ENCODE peak calls at places on chromosomes 6 and 20, in six cellular contexts. O is CD8-positive, alpha-beta T cell; I is pancreas; L is mucosa of descending colon; U is heart left ventricle; S is stimulated activated naive CD8-positive, alpha-beta T cell treated with anti-CD3 and anti-CD28 coated beads, Interleukin-15, Interleukin-2, amounts not matched to agents 100 U/mL and 50 U/mL, for 24 hours. M is an unnamed sample.

GRCh38 chr6:12298995-12299394 is 8.8 kb downstream of the EDN1 start:
- ATAC-seq in O (no peak), I (no peak), L (no peak), U (no peak), S (no peak), M (no peak)

GRCh38 chr20:56827763-56828162 is 198.7 kb downstream of the TFAP2C start:
- ATAC-seq in O (no peak), I (no peak), L (no peak), U (no peak), S (no peak), M (no peak)

GRCh38 chr6:112235956-112236355 is 18.4 kb downstream of the LAMA4 start:
- ATAC-seq in O (peak; percentile 20), I (peak; percentile 28), L (no peak), U (peak; percentile 45), S (peak; percentile 96), M (peak; percentile 35)

GRCh38 chr6:10824297-10824696 is 14.0 kb downstream of the MAK start:
- ATAC-seq in O (no peak), I (no peak), L (no peak), U (no peak), S (no peak), M (no peak)

GRCh38 chr20:24452498-24453133 is 16.8 kb upstream of the SYNDIG1 start:
- ATAC-seq in O (no peak), I (no peak), L (peak; percentile 40), U (no peak), S (no peak), M (no peak)

GRCh38 chr6:36487698-36488097 is 44.9 kb downstream of the KCTD20 start:
- ATAC-seq in O (no peak), I (no peak), L (no peak), U (no peak), S (no peak), M (no peak)

GRCh38 chr6:39037082-39037487 is 11.5 kb upstream of the GLP1R start:
- ATAC-seq in O (no peak), I (no peak), L (no peak), U (no peak), S (peak; percentile 44), M (no peak)

GRCh38 chr6:45679631-45680030 is 301.9 kb upstream of the SUPT3H start:
- ATAC-seq in O (no peak), I (no peak), L (no peak), U (no peak), S (no peak), M (no peak)

GRCh38 chr20:57508831-57509230 is 16.1 kb downstream of the CTCFL start:
- ATAC-seq in O (no peak), I (no peak), L (peak; percentile 54), U (no peak), S (no peak), M (no peak)

GRCh38 chr20:17992847-17993508 is 24.2 kb downstream of the MGME1 start:
- ATAC-seq in O (no peak), I (peak; percentile 84), L (peak; percentile 67), U (no peak), S (no peak), M (no peak)

GRCh38 chr20:44773070-44773829 is 27.6 kb downstream of the KCNK15 start:
- ATAC-seq in O (no peak), I (no peak), L (no peak), U (no peak), S (no peak), M (no peak)

GRCh38 chr6:151835396-151835795 is 27.9 kb downstream of the ESR1 start:
- ATAC-seq in O (no peak), I (no peak), L (no peak), U (no peak), S (no peak), M (no peak)

GRCh38 chr6:42644211-42644610 is 78.2 kb downstream of the PRPH2 start:
- ATAC-seq in O (no peak), I (no peak), L (no peak), U (no peak), S (no peak), M (no peak)

GRCh38 chr6:98215531-98215930 is 618.8 kb upstream of the POU3F2 start:
- ATAC-seq in O (no peak), I (no peak), L (no peak), U (no peak), S (no peak), M (no peak)

GRCh38 chr20:5689451-5689850 is 60.8 kb upstream of the SHLD1 start:
- ATAC-seq in O (no peak), I (peak; percentile 46), L (no peak), U (peak; percentile 48), S (no peak), M (no peak)

GRCh38 chr6:69732640-69733039 is 64.2 kb downstream of the LMBRD1 start:
- ATAC-seq in O (no peak), I (no peak), L (no peak), U (no peak), S (no peak), M (no peak)

GRCh38 chr20:13173201-13173600 is 47.9 kb upstream of the ISM1 start:
- ATAC-seq in O (no peak), I (no peak), L (no peak), U (no peak), S (no peak), M (no peak)

GRCh38 chr6:69232506-69233194 is 564.2 kb downstream of the LMBRD1 start:
- ATAC-seq in O (no peak), I (peak; percentile 97), L (peak; percentile 90), U (peak; percentile 93), S (no peak), M (no peak)

GRCh38 chr20:53842301-53843099 is 227.9 kb downstream of the BCAS1 start:
- ATAC-seq in O (peak; percentile 49), I (no peak), L (no peak), U (no peak), S (peak; percentile 68), M (peak; percentile 72)

M was measured in activated CD4-positive, CD25-positive, alpha-beta regulatory T cell treated with anti-CD3 and anti-CD28 coated beads, Interleukin-2, amount 50 U/mL, for 24 hours.